ENCODE peak calls at places on chromosome 10, in five cellular contexts. I, S, V, E and J are unnamed samples.
A peak's percentile ranks its signal among the peaks of the same experiment; 100 is the strongest.

GRCh38 chr10:49407552-49408137 is 11.8 kb upstream of the DRGX start:
- DNase-seq in I (peak; percentile 36), S (peak; percentile 79), V (peak; percentile 62), E (peak; percentile 73), J (peak; percentile 70)

GRCh38 chr10:96402417-96403305 is 43.9 kb upstream of the OPALIN start:
- DNase-seq in I (no peak), S (no peak), V (no peak), E (no peak), J (no peak)

GRCh38 chr10:105793071-105793470 is 1152.0 kb downstream of the SORCS3 start:
- DNase-seq in I (no peak), S (no peak), V (peak; percentile 97), E (no peak), J (no peak)

GRCh38 chr10:48469516-48470020 is 135.3 kb downstream of the ARHGAP22 start:
- DNase-seq in I (no peak), S (no peak), V (no peak), E (no peak), J (no peak)

GRCh38 chr10:33776419-33776818 is 442.0 kb upstream of the NRP1 start:
- DNase-seq in I (no peak), S (no peak), V (no peak), E (no peak), J (no peak)

GRCh38 chr10:6875229-6875544 is 295.1 kb upstream of the PRKCQ start:
- DNase-seq in I (no peak), S (no peak), V (no peak), E (no peak), J (no peak)

GRCh38 chr10:35007858-35008301 is 82.3 kb downstream of the CUL2 start:
- DNase-seq in I (no peak), S (no peak), V (no peak), E (no peak), J (no peak)

GRCh38 chr10:18312385-18313145 is 172.3 kb downstream of the CACNB2 start:
- DNase-seq in I (peak; percentile 13), S (no peak), V (peak; percentile 48), E (no peak), J (no peak)